ENCODE peak calls at places on chromosomes 7 and 10, in seven cellular contexts. N is Calu3, H is 8988T, G is ureter, K is iPS-NIHi11, B is HFFc6, L is amygdala. J is an unnamed sample.

GRCh38 chr10:117189557-117189956 is 7.7 kb upstream of the KCNK18 start:
- DNase-seq in G (no peak), N (no peak), H (no peak), B (no peak), K (no peak), L (no peak), J (no peak)

GRCh38 chr7:158083526-158084310 is 503.9 kb downstream of the PTPRN2 start:
- DNase-seq in G (no peak), B (no peak), H (no peak), N (no peak), L (no peak), K (no peak), J (no peak)

GRCh38 chr7:98653601-98654310 is 36.7 kb downstream of the NPTX2 start:
- DNase-seq in G (no peak), N (no peak), B (no peak), K (no peak), H (no peak), L (no peak), J (no peak)

GRCh38 chr10:18501198-18501597 is 150.2 kb downstream of the NSUN6 start:
- DNase-seq in L (no peak), H (no peak), K (no peak), B (peak), G (no peak), N (no peak), J (peak)

GRCh38 chr10:60810437-60811182 is 32.3 kb downstream of the CDK1 start:
- DNase-seq in K (no peak), L (no peak), G (peak), B (peak), N (peak), H (no peak), J (peak)

GRCh38 chr7:23306936-23307521 is 7.9 kb downstream of the MALSU1 start:
- DNase-seq in B (no peak), G (no peak), L (no peak), N (no peak), H (no peak), K (no peak), J (no peak)

GRCh38 chr7:112157072-112157471 is 49.1 kb downstream of the DOCK4 start:
- DNase-seq in N (no peak), H (no peak), K (no peak), L (no peak), B (peak), G (no peak), J (peak)

GRCh38 chr10:92149261-92149660 is 141.6 kb downstream of the CPEB3 start:
- DNase-seq in N (no peak), B (no peak), L (no peak), G (no peak), H (no peak), K (no peak), J (no peak)

GRCh38 chr7:77580762-77581350 is 43.8 kb downstream of the PTPN12 start:
- DNase-seq in G (no peak), L (no peak), B (peak), N (no peak), K (no peak), H (no peak), J (no peak)

GRCh38 chr10:102675887-102676616 is 31.8 kb downstream of the TRIM8 start:
- DNase-seq in K (no peak), L (no peak), B (peak), N (no peak), H (no peak), G (peak), J (peak)

GRCh38 chr10:88212069-88212468 is 348.6 kb downstream of the PTEN start:
- DNase-seq in N (no peak), K (no peak), G (no peak), B (no peak), L (no peak), H (no peak), J (no peak)

GRCh38 chr10:106571216-106571954 is 593.1 kb downstream of the SORCS1 start:
- DNase-seq in H (no peak), K (peak), N (peak), L (no peak), B (peak), G (no peak), J (peak)

GRCh38 chr10:201328-201771 is 66.1 kb downstream of the ZMYND11 start:
- DNase-seq in H (no peak), N (no peak), K (no peak), B (peak), L (no peak), G (no peak), J (no peak)

GRCh38 chr7:116271161-116271979 is 61.0 kb downstream of the TES start:
- DNase-seq in G (no peak), L (no peak), N (no peak), H (no peak), B (no peak), K (no peak), J (peak)

GRCh38 chr7:98250789-98251188 is 1.2 kb downstream of the TECPR1 start:
- DNase-seq in N (no peak), H (no peak), L (no peak), K (peak), G (no peak), B (no peak), J (no peak)

GRCh38 chr7:123573896-123574467 is 16.4 kb upstream of the NDUFA5 start:
- DNase-seq in K (no peak), H (no peak), N (no peak), B (no peak), G (no peak), L (no peak), J (no peak)

GRCh38 chr10:117817116-117817515 is 229.6 kb downstream of the RAB11FIP2 start:
- DNase-seq in N (no peak), B (no peak), H (no peak), L (no peak), G (no peak), K (no peak), J (no peak)

GRCh38 chr7:75578081-75578480 is 86.0 kb downstream of the SPDYE5 start:
- DNase-seq in K (no peak), H (no peak), L (no peak), B (no peak), N (no peak), G (no peak), J (no peak)

GRCh38 chr7:156616269-156617202 is 24.0 kb upstream of the RNF32 start:
- DNase-seq in K (peak), G (no peak), H (no peak), N (no peak), B (no peak), L (no peak), J (no peak)

GRCh38 chr10:52879651-52880050 is 107.1 kb upstream of the MBL2 start:
- DNase-seq in B (no peak), G (no peak), L (no peak), K (no peak), N (no peak), H (no peak), J (no peak)

GRCh38 chr10:61903184-61903990 is 1.9 kb downstream of the ARID5B start:
- DNase-seq in G (peak), H (peak), K (peak), L (peak), B (peak), N (peak), J (peak)

GRCh38 chr7:57343901-57344622 is 105.9 kb upstream of the ZNF716 start:
- DNase-seq in N (no peak), H (no peak), B (no peak), L (no peak), G (no peak), K (no peak), J (no peak)

GRCh38 chr10:1102392-1102791 is 46.2 kb downstream of the WDR37 start:
- DNase-seq in L (no peak), B (no peak), H (no peak), G (no peak), N (no peak), K (no peak), J (no peak)

GRCh38 chr7:2681954-2682799 is 5.8 kb upstream of the AMZ1 start:
- DNase-seq in N (no peak), G (no peak), H (no peak), B (no peak), L (peak), K (no peak), J (no peak)

GRCh38 chr7:46530081-46530480 is 609.0 kb upstream of the IGFBP3 start:
- DNase-seq in N (no peak), K (no peak), H (no peak), L (no peak), B (no peak), G (no peak), J (no peak)

GRCh38 chr10:104638861-104639594 is 2.1 kb upstream of the SORCS3 start:
- DNase-seq in H (no peak), B (no peak), N (no peak), L (no peak), K (peak), G (no peak), J (no peak)

GRCh38 chr10:124300735-124301134 is 118.0 kb downstream of the OAT start:
- DNase-seq in B (no peak), N (no peak), L (no peak), G (no peak), H (no peak), K (no peak), J (no peak)

GRCh38 chr7:44489955-44490350 is 505 bp downstream of the NUDCD3 start:
- DNase-seq in G (peak), K (no peak), H (no peak), N (peak), L (no peak), B (no peak), J (peak)

GRCh38 chr7:94446308-94446707 is 51.6 kb downstream of the COL1A2 start:
- DNase-seq in B (no peak), L (no peak), G (no peak), H (no peak), N (no peak), K (no peak), J (no peak)

GRCh38 chr10:30088178-30088577 is 28.8 kb upstream of the JCAD start:
- DNase-seq in H (no peak), B (no peak), N (no peak), G (no peak), L (no peak), K (peak), J (no peak)

GRCh38 chr10:5391780-5392179 is 12.8 kb downstream of the TUBAL3 start:
- DNase-seq in N (no peak), H (no peak), L (no peak), K (no peak), B (no peak), G (no peak), J (no peak)

GRCh38 chr7:19920200-19920599 is 146.8 kb upstream of the TMEM196 start:
- DNase-seq in B (peak), K (no peak), N (no peak), H (no peak), G (no peak), L (no peak), J (no peak)

GRCh38 chr7:91066627-91067026 is 197.6 kb upstream of the FZD1 start:
- DNase-seq in B (no peak), L (no peak), H (no peak), N (no peak), K (peak), G (no peak), J (no peak)

GRCh38 chr7:108289852-108290251 is 159.7 kb upstream of the LAMB4 start:
- DNase-seq in L (no peak), H (no peak), K (no peak), B (no peak), N (no peak), G (no peak), J (no peak)

GRCh38 chr7:124322561-124322960 is 289.7 kb upstream of the TMEM229A start:
- DNase-seq in G (no peak), B (no peak), N (no peak), H (no peak), K (no peak), L (no peak), J (no peak)

GRCh38 chr10:15141136-15142067 is 27.1 kb downstream of the NMT2 start:
- DNase-seq in G (no peak), H (no peak), L (no peak), K (no peak), N (no peak), B (no peak), J (no peak)

GRCh38 chr7:36199329-36199728 is 46.3 kb downstream of the EEPD1 start:
- DNase-seq in N (no peak), K (no peak), B (no peak), L (no peak), H (no peak), G (no peak), J (no peak)

GRCh38 chr7:106542550-106543220 is 118.3 kb downstream of the CCDC71L start:
- DNase-seq in B (peak), L (no peak), K (peak), G (peak), H (no peak), N (peak), J (peak)

GRCh38 chr10:116826803-116827202 is 22.5 kb upstream of the ENO4 start:
- DNase-seq in L (no peak), N (no peak), K (peak), G (no peak), H (no peak), B (no peak), J (peak)